ENCODE peak calls at places on chromosomes 2 and 18, in seven cellular contexts. N is CD8-positive, alpha-beta T cell; I is heart right ventricle; W is progenitor cell of endocrine pancreas; M is kidney epithelial cell; Z is lower leg skin; G is coronary artery. E is an unnamed sample.

GRCh38 chr2:211477537-211478275 is 921.3 kb downstream of the CPS1 start:
- DNase-seq in N (no peak), I (no peak), W (no peak), M (no peak), Z (no peak), G (no peak), E (no peak)

GRCh38 chr2:200862532-200863000 is 1.9 kb downstream of the CLK1 start:
- DNase-seq in N (peak), I (no peak), W (no peak), M (peak), Z (no peak), G (no peak), E (peak)

GRCh38 chr2:1804251-1804855 is 60.0 kb upstream of the PXDN start:
- DNase-seq in N (no peak), I (no peak), W (no peak), M (no peak), Z (no peak), G (no peak), E (no peak)

GRCh38 chr18:10184776-10185175 is 269.7 kb upstream of the APCDD1 start:
- DNase-seq in N (no peak), I (no peak), W (no peak), M (no peak), Z (no peak), G (no peak), E (no peak)

GRCh38 chr2:237632991-237633629 is 5.7 kb downstream of the LRRFIP1 start:
- DNase-seq in N (no peak), I (peak), W (no peak), M (no peak), Z (peak), G (no peak), E (no peak)

GRCh38 chr2:144835634-144836351 is 315.9 kb upstream of the ZEB2 start:
- DNase-seq in N (no peak), I (no peak), W (no peak), M (peak), Z (no peak), G (no peak), E (no peak)

GRCh38 chr2:164145093-164145987 is 409.5 kb upstream of the FIGN start:
- DNase-seq in N (no peak), I (no peak), W (no peak), M (no peak), Z (no peak), G (no peak), E (no peak)

GRCh38 chr18:79545714-79546113 is 133.9 kb upstream of the CTDP1 start:
- DNase-seq in N (no peak), I (no peak), W (no peak), M (no peak), Z (peak), G (no peak), E (no peak)

GRCh38 chr18:27223570-27224340 is 38.6 kb upstream of the CHST9 start:
- DNase-seq in N (no peak), I (no peak), W (no peak), M (no peak), Z (no peak), G (no peak), E (no peak)

GRCh38 chr2:235493402-235493774 is 455 bp upstream of the AGAP1 start:
- DNase-seq in N (no peak), I (no peak), W (no peak), M (no peak), Z (no peak), G (peak), E (no peak)

GRCh38 chr2:236824836-236825235 is 255.2 kb downstream of the ACKR3 start:
- DNase-seq in N (no peak), I (no peak), W (no peak), M (no peak), Z (peak), G (no peak), E (no peak)

GRCh38 chr2:3466966-3467365 is 52.4 kb downstream of the ADI1 start:
- DNase-seq in N (no peak), I (no peak), W (no peak), M (no peak), Z (no peak), G (no peak), E (no peak)

GRCh38 chr2:18603867-18604572 is 14.7 kb upstream of the NT5C1B start:
- DNase-seq in N (no peak), I (no peak), W (no peak), M (no peak), Z (no peak), G (no peak), E (no peak)

GRCh38 chr18:35091841-35092240 is 50.6 kb downstream of the MAPRE2 start:
- DNase-seq in N (no peak), I (no peak), W (no peak), M (no peak), Z (no peak), G (no peak), E (no peak)

GRCh38 chr2:205273148-205273547 is 409.2 kb upstream of the NRP2 start:
- DNase-seq in N (no peak), I (no peak), W (no peak), M (no peak), Z (no peak), G (no peak), E (no peak)

GRCh38 chr2:209977386-209978239 is 24.8 kb upstream of the RPE start:
- DNase-seq in N (no peak), I (no peak), W (no peak), M (no peak), Z (no peak), G (no peak), E (peak)

GRCh38 chr18:2878656-2879330 is 32.0 kb downstream of the EMILIN2 start:
- DNase-seq in N (no peak), I (no peak), W (no peak), M (no peak), Z (peak), G (peak), E (no peak)

GRCh38 chr2:27705851-27706622 is 42.3 kb downstream of the SLC4A1AP start:
- DNase-seq in N (no peak), I (peak), W (no peak), M (peak), Z (peak), G (peak), E (no peak)

GRCh38 chr2:105278654-105279053 is 37.1 kb downstream of the GPR45 start:
- DNase-seq in N (no peak), I (no peak), W (no peak), M (no peak), Z (no peak), G (no peak), E (no peak)

GRCh38 chr2:102844911-102845310 is 83.1 kb downstream of the TMEM182 start:
- DNase-seq in N (no peak), I (no peak), W (no peak), M (no peak), Z (no peak), G (no peak), E (no peak)

GRCh38 chr2:102850888-102851287 is 89.1 kb downstream of the TMEM182 start:
- DNase-seq in N (no peak), I (no peak), W (no peak), M (no peak), Z (no peak), G (no peak), E (no peak)

GRCh38 chr2:102843759-102844443 is 82.1 kb downstream of the TMEM182 start:
- DNase-seq in N (no peak), I (no peak), W (no peak), M (no peak), Z (no peak), G (no peak), E (no peak)

DNA sequence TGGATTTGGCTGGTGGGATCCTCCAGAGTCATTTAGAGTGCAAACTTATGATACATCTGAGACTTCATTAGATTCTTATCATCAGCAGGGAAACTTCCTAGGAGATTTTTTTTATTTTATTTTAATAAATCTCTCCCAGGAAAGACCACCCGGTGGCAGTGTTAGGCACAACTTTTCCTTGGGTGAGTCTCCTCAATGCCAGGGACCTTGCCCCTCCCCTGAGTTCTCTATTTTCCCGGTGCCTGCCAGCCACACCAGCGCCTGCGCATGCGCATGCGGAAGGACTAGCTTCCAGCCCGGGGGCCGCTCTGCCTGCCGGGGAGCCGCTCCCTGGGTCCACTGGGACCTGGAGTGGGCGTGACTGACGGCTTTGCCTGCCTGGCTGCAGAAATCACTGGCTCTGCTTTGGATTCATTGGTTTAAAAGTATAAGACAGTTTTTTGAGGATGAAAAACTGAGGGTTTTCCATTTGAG is 86.6 kb downstream of the TMEM182 start:
- DNase-seq in N (no peak), I (peak), W (peak), M (peak), Z (peak), G (no peak), E (no peak)
- TF ChIP-seq CTCF in N (no peak), I (peak), W (peak), M (peak), Z (no peak), G (no peak), E (no peak)

GRCh38 chr2:203951366-203951902 is 14.9 kb downstream of the ICOS start:
- DNase-seq in N (peak), I (no peak), W (no peak), M (no peak), Z (no peak), G (no peak), E (no peak)
- TF ChIP-seq CTCF in N (no peak), I (no peak), W (no peak), M (no peak), Z (no peak), G (no peak), E (no peak)

GRCh38 chr18:11398625-11399024 is 210.8 kb upstream of the SLC35G4 start:
- DNase-seq in N (no peak), I (no peak), W (no peak), M (no peak), Z (no peak), G (no peak), E (no peak)
- TF ChIP-seq CTCF in N (no peak), I (no peak), W (peak), M (peak), Z (no peak), G (no peak), E (peak)

GRCh38 chr18:54220406-54220805 is 4.1 kb downstream of the MBD2 start:
- DNase-seq in N (no peak), I (no peak), W (no peak), M (no peak), Z (no peak), G (no peak), E (no peak)

GRCh38 chr18:54223568-54224241 is 764 bp downstream of the MBD2 start:
- DNase-seq in N (peak), I (peak), W (no peak), M (peak), Z (peak), G (peak), E (no peak)

GRCh38 chr18:54228364-54228763 is 3.9 kb upstream of the MBD2 start:
- DNase-seq in N (no peak), I (no peak), W (no peak), M (no peak), Z (no peak), G (no peak), E (no peak)

GRCh38 chr18:54222922-54223567 is 1.4 kb downstream of the MBD2 start:
- DNase-seq in N (peak), I (no peak), W (no peak), M (no peak), Z (no peak), G (no peak), E (no peak)

DNA sequence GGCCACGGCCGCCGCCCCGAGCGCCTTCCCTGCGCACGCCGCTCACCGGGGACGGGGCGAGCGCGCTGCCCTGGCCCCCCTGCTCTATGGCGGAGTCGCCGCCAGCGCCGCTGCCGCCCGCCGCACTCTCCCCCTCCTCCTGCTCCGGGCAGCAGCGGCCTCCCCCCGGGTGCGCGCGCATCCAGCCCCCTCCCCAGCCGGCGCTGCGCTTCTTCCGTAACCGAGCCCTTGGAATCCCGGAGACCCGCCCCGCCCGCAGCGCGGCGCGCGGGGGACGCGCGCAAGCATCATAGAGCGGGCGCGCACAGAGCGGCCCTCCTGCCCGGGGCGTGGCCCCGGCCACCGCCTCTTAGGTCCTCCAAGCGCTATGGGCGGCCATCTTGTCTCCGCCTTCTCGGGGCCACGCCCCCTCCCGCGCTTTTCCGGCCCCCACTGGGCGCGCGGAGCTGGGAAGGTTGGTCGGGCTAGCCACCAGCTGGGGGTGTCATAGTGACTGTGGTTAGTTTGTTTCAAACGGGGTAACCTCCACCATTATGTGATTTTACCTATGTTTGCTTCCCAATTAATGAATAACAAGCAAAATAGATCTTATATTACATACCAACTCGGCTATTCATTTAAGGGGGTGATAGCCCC is at the start of gene MBD2:
- DNase-seq in N (peak), I (peak), W (peak), M (peak), Z (peak), G (peak), E (peak)
- TF ChIP-seq CTCF in N (no peak), I (peak), W (peak), M (peak), Z (no peak), G (no peak), E (no peak)

GRCh38 chr2:134352844-134353243 is 99.0 kb downstream of the MGAT5 start:
- DNase-seq in N (no peak), I (no peak), W (no peak), M (no peak), Z (no peak), G (no peak), E (no peak)

GRCh38 chr2:134347756-134348155 is 93.9 kb downstream of the MGAT5 start:
- DNase-seq in N (no peak), I (no peak), W (no peak), M (no peak), Z (no peak), G (no peak), E (no peak)

GRCh38 chr2:134348239-134348638 is 94.4 kb downstream of the MGAT5 start:
- DNase-seq in N (no peak), I (no peak), W (no peak), M (no peak), Z (no peak), G (no peak), E (no peak)

GRCh38 chr2:134354611-134355010 is 100.7 kb downstream of the MGAT5 start:
- DNase-seq in N (no peak), I (no peak), W (no peak), M (no peak), Z (no peak), G (no peak), E (no peak)

GRCh38 chr2:134351899-134352298 is 98.0 kb downstream of the MGAT5 start:
- DNase-seq in N (no peak), I (no peak), W (no peak), M (no peak), Z (no peak), G (no peak), E (no peak)
- TF ChIP-seq CTCF in N (no peak), I (no peak), W (peak), M (no peak), Z (no peak), G (no peak), E (no peak)

DNA sequence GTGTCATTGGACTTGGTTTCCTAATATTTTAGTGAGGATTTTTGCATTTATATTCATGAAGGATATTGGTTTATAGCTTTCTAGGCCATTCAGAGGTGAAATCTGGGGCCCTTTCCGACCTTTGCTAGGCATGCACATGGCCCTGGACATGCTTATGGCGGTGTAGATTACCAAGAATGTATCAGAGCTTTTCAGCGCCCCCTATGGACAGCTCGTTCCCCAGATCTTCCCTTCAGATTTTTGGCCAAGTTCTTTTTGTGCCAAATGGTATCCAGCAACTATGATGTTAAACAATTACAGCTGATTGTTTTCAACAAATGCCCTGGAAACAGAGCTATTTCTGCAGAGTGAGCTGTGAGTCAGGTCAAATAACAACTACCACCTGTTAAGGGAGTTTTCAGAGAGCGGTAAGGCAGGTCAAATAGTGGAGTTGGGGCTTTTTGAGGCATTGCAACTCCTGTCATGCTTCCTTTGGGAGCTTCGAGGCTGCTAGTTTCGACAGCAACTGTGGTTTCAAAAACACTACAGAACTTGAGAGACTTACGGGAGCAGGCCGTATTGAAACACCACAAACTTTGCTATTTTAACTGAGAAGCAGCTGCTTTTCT is 188.3 kb downstream of the ZNF516 start:
- DNase-seq in N (no peak), I (no peak), W (no peak), M (no peak), Z (no peak), G (no peak), E (no peak)
- TF ChIP-seq CTCF in N (no peak), I (no peak), W (no peak), M (no peak), Z (no peak), G (no peak), E (peak)

GRCh38 chr18:14978962-14979535 is 231.1 kb downstream of the ANKRD30B start:
- DNase-seq in N (no peak), I (no peak), W (no peak), M (no peak), Z (peak), G (no peak), E (no peak)
- TF ChIP-seq CTCF in N (no peak), I (peak), W (no peak), M (peak), Z (no peak), G (no peak), E (no peak)

GRCh38 chr2:107588181-107588580 is 238.5 kb upstream of the RGPD4 start:
- DNase-seq in N (no peak), I (no peak), W (no peak), M (no peak), Z (no peak), G (no peak), E (no peak)

GRCh38 chr2:107595749-107596148 is 230.9 kb upstream of the RGPD4 start:
- DNase-seq in N (no peak), I (no peak), W (no peak), M (no peak), Z (no peak), G (no peak), E (no peak)

GRCh38 chr2:107588960-107589542 is 237.6 kb upstream of the RGPD4 start:
- DNase-seq in N (no peak), I (no peak), W (no peak), M (no peak), Z (no peak), G (no peak), E (no peak)

GRCh38 chr2:107592225-107592624 is 234.5 kb upstream of the RGPD4 start:
- DNase-seq in N (no peak), I (no peak), W (no peak), M (no peak), Z (no peak), G (no peak), E (no peak)

GRCh38 chr2:107591541-107591940 is 235.2 kb upstream of the RGPD4 start:
- DNase-seq in N (no peak), I (no peak), W (no peak), M (no peak), Z (no peak), G (no peak), E (no peak)
- TF ChIP-seq CTCF in N (no peak), I (no peak), W (no peak), M (no peak), Z (no peak), G (no peak), E (no peak)

E was measured in GM12864.